ENCODE peak calls at places on chromosomes 13 and 19, in eight cellular contexts. P, K, A, Q, I, Y, C and V are unnamed samples.
A peak's percentile ranks its signal among the peaks of the same experiment; 100 is the strongest.

GRCh38 chr13:110820311-110820710 is 94.6 kb downstream of the ANKRD10 start:
- DNase-seq in P (no peak), C (no peak), Y (no peak), I (no peak), Q (no peak), K (no peak), A (no peak), V (no peak)

GRCh38 chr13:30892966-30893365 is 13.1 kb upstream of the MEDAG start:
- DNase-seq in A (peak; percentile 85), I (no peak), Y (no peak), Q (peak; percentile 34), C (peak; percentile 35), K (peak; percentile 13), P (peak; percentile 78), V (no peak)

GRCh38 chr13:104968876-104969275 is 1566.6 kb downstream of the EFNB2 start:
- DNase-seq in Y (no peak), A (no peak), C (no peak), I (no peak), P (no peak), K (no peak), Q (no peak), V (no peak)

GRCh38 chr13:31530883-31531282 is 208.4 kb upstream of the RXFP2 start:
- DNase-seq in Q (no peak), C (no peak), Y (no peak), K (no peak), I (no peak), P (no peak), A (no peak), V (no peak)

GRCh38 chr19:48760514-48761221 is 5.3 kb downstream of the FGF21 start:
- DNase-seq in Y (no peak), I (no peak), P (no peak), K (no peak), Q (no peak), A (no peak), C (no peak), V (no peak)

GRCh38 chr13:50911051-50911690 is 1.6 kb downstream of the RNASEH2B start:
- DNase-seq in Q (no peak), Y (no peak), K (no peak), P (no peak), A (peak; percentile 9), C (no peak), I (no peak), V (no peak)

GRCh38 chr19:1290699-1291651 is 5.3 kb downstream of the EFNA2 start:
- DNase-seq in K (no peak), A (no peak), Y (no peak), C (no peak), Q (no peak), I (no peak), P (no peak), V (no peak)

GRCh38 chr19:35357867-35358573 is at the start of gene FFAR3:
- DNase-seq in Y (no peak), A (peak; percentile 69), I (no peak), K (no peak), Q (peak; percentile 43), P (peak; percentile 17), C (peak; percentile 74), V (no peak)

GRCh38 chr13:113049521-113049941 is 56.1 kb upstream of the F7 start:
- DNase-seq in Y (no peak), K (no peak), I (no peak), Q (no peak), P (no peak), A (no peak), C (no peak), V (no peak)

GRCh38 chr19:50569938-50570540 is 1.8 kb upstream of the LRRC4B start:
- DNase-seq in K (no peak), I (no peak), A (no peak), Q (no peak), P (no peak), Y (no peak), C (no peak), V (no peak)

GRCh38 chr19:13195678-13196077 is 45.5 kb downstream of the IER2 start:
- DNase-seq in I (no peak), P (no peak), A (no peak), K (no peak), C (peak; percentile 85), Q (peak; percentile 75), Y (no peak), V (no peak)

GRCh38 chr19:35216026-35216832 is 12.3 kb downstream of the FAM187B start:
- DNase-seq in Q (no peak), K (no peak), Y (no peak), C (no peak), P (no peak), I (no peak), A (peak; percentile 18), V (no peak)

GRCh38 chr19:14686411-14686810 is 3.4 kb upstream of the ZNF333 start:
- DNase-seq in C (no peak), P (no peak), A (peak; percentile 53), Y (no peak), Q (peak; percentile 51), I (no peak), K (no peak), V (peak; percentile 13)

GRCh38 chr19:49475995-49476880 is 2.2 kb downstream of the FLT3LG start:
- DNase-seq in Q (peak; percentile 91), K (peak; percentile 82), A (peak; percentile 60), I (no peak), C (no peak), Y (no peak), P (no peak), V (no peak)

GRCh38 chr19:38079926-38080380 is 144.1 kb downstream of the DPF1 start:
- DNase-seq in C (peak; percentile 50), I (no peak), K (peak; percentile 92), Q (peak; percentile 13), Y (peak; percentile 80), A (peak; percentile 87), P (no peak), V (peak; percentile 89)

GRCh38 chr13:43325636-43326035 is 302.2 kb downstream of the DNAJC15 start:
- DNase-seq in P (no peak), Q (no peak), K (no peak), C (no peak), I (no peak), A (no peak), Y (no peak), V (no peak)

GRCh38 chr19:3243851-3244700 is 19.6 kb downstream of the CELF5 start:
- DNase-seq in P (no peak), C (peak; percentile 21), A (peak; percentile 53), I (no peak), Y (no peak), Q (peak; percentile 73), K (no peak), V (peak; percentile 43)

GRCh38 chr19:40809358-40810086 is 10.5 kb downstream of the EGLN2 start:
- DNase-seq in P (no peak), I (no peak), K (no peak), Y (no peak), Q (no peak), C (no peak), A (no peak), V (no peak)

GRCh38 chr13:29282096-29282495 is 313.4 kb downstream of the SLC7A1 start:
- DNase-seq in K (no peak), Q (no peak), I (no peak), Y (no peak), P (no peak), C (no peak), A (no peak), V (no peak)

GRCh38 chr19:9865732-9866627 is 30.9 kb downstream of the PIN1 start:
- DNase-seq in Y (no peak), Q (peak; percentile 49), C (no peak), K (no peak), A (no peak), I (no peak), P (no peak), V (no peak)